ENCODE peak calls at places on chromosomes 11 and 22, in nine cellular contexts. G, Q, H, W, I, S, R, P and N are unnamed samples.

GRCh38 chr11:70078095-70078795 is at the start of gene ANO1:
- DNase-seq in G (peak; percentile 34), Q (no peak), H (no peak), W (no peak), I (no peak), S (no peak), R (no peak), P (no peak), N (no peak)

GRCh38 chr22:44338183-44338812 is 25.5 kb upstream of the SHISAL1 start:
- DNase-seq in G (peak; percentile 33), Q (no peak), H (no peak), W (no peak), I (no peak), S (no peak), R (no peak), P (no peak), N (no peak)

GRCh38 chr22:44404341-44405020 is 91.7 kb upstream of the SHISAL1 start:
- DNase-seq in G (peak; percentile 3), Q (no peak), H (no peak), W (no peak), I (peak; percentile 18), S (no peak), R (no peak), P (no peak), N (no peak)

GRCh38 chr11:56783448-56784041 is 35.0 kb upstream of the OR9G4 start:
- DNase-seq in G (no peak), Q (peak; percentile 61), H (no peak), W (no peak), I (no peak), S (no peak), R (no peak), P (peak; percentile 48), N (peak; percentile 66)

GRCh38 chr11:113385749-113386148 is 1.8 kb upstream of the ANKK1 start:
- DNase-seq in G (no peak), Q (no peak), H (no peak), W (no peak), I (no peak), S (no peak), R (no peak), P (no peak), N (no peak)

GRCh38 chr11:71977743-71978418 is 20.8 kb upstream of the IL18BP start:
- DNase-seq in G (no peak), Q (peak; percentile 14), H (peak; percentile 41), W (no peak), I (no peak), S (peak; percentile 30), R (peak; percentile 66), P (peak; percentile 25), N (peak; percentile 41)

GRCh38 chr22:31577711-31578110 is 81.4 kb downstream of the SFI1 start:
- DNase-seq in G (no peak), Q (no peak), H (no peak), W (no peak), I (no peak), S (no peak), R (no peak), P (no peak), N (no peak)

GRCh38 chr11:132848336-132848735 is 684.0 kb downstream of the OPCML start:
- DNase-seq in G (no peak), Q (no peak), H (no peak), W (no peak), I (no peak), S (no peak), R (no peak), P (no peak), N (no peak)

GRCh38 chr11:102599642-102600261 is 25.4 kb downstream of the MMP20 start:
- DNase-seq in G (no peak), Q (no peak), H (no peak), W (no peak), I (no peak), S (no peak), R (no peak), P (no peak), N (peak; percentile 90)

GRCh38 chr22:17789379-17790200 is 15.3 kb upstream of the BID start:
- DNase-seq in G (no peak), Q (no peak), H (no peak), W (no peak), I (no peak), S (no peak), R (no peak), P (no peak), N (no peak)

GRCh38 chr11:112481431-112481830 is 220.8 kb upstream of the PLET1 start:
- DNase-seq in G (no peak), Q (no peak), H (no peak), W (no peak), I (no peak), S (no peak), R (no peak), P (no peak), N (no peak)